ENCODE peak calls at places on chromosomes 4 and X, in six cellular contexts. Q is H9, P is IMR-90, M is neuronal stem cell, O is mesendoderm, V is mesenchymal stem cell. K is an unnamed sample.

GRCh38 chrX:9899640-9900075 is 67.5 kb upstream of the CLDN34 start:
- DNase-seq in Q (no peak), P (peak; percentile 91), M (peak; percentile 31), O (no peak), V (peak; percentile 62), K (no peak)

GRCh38 chr4:81807927-81808672 is 336.4 kb upstream of the RASGEF1B start:
- DNase-seq in Q (no peak), P (no peak), M (no peak), O (peak; percentile 9), V (no peak), K (no peak)

GRCh38 chr4:552059-552458 is 24.0 kb downstream of the TMEM271 start:
- DNase-seq in Q (no peak), P (no peak), M (no peak), O (no peak), V (no peak), K (no peak)

GRCh38 chrX:102899940-102900916 is 36.8 kb upstream of the RAB40AL start:
- DNase-seq in Q (peak; percentile 67), P (peak; percentile 74), M (peak; percentile 63), O (peak; percentile 72), V (peak; percentile 76), K (peak; percentile 42)

GRCh38 chr4:52160859-52161258 is 109.8 kb downstream of the SPATA18 start:
- DNase-seq in Q (no peak), P (no peak), M (no peak), O (no peak), V (no peak), K (no peak)

GRCh38 chr4:118814901-118815300 is 21.0 kb downstream of the SEC24D start:
- DNase-seq in Q (no peak), P (no peak), M (no peak), O (no peak), V (no peak), K (no peak)

GRCh38 chrX:23644744-23645143 is 22.5 kb upstream of the PRDX4 start:
- DNase-seq in Q (no peak), P (no peak), M (no peak), O (no peak), V (no peak), K (no peak)

GRCh38 chr4:74625981-74626380 is 168.3 kb downstream of the BTC start:
- DNase-seq in Q (no peak), P (no peak), M (no peak), O (no peak), V (peak; percentile 17), K (no peak)

GRCh38 chr4:147828361-147828760 is 96.5 kb downstream of the ARHGAP10 start:
- DNase-seq in Q (no peak), P (peak; percentile 56), M (no peak), O (no peak), V (peak; percentile 73), K (peak; percentile 63)

GRCh38 chr4:4607336-4608213 is 65.7 kb upstream of the STX18 start:
- DNase-seq in Q (no peak), P (no peak), M (no peak), O (no peak), V (no peak), K (no peak)

GRCh38 chr4:152385551-152385950 is 150.3 kb downstream of the FBXW7 start:
- DNase-seq in Q (no peak), P (peak; percentile 31), M (no peak), O (no peak), V (peak; percentile 33), K (no peak)

GRCh38 chrX:6226053-6226645 is 2.5 kb downstream of the NLGN4X start:
- DNase-seq in Q (peak; percentile 41), P (no peak), M (peak; percentile 33), O (peak; percentile 71), V (peak; percentile 0), K (peak; percentile 3)

GRCh38 chr4:41203169-41203568 is 11.2 kb downstream of the APBB2 start:
- DNase-seq in Q (no peak), P (peak; percentile 63), M (no peak), O (no peak), V (no peak), K (no peak)

GRCh38 chr4:7812921-7813320 is 126.7 kb downstream of the AFAP1 start:
- DNase-seq in Q (no peak), P (no peak), M (no peak), O (no peak), V (no peak), K (no peak)
- H3K23ac ChIP-seq in Q (no peak overlapping the region), P (peak overlapping the region; percentile 23), M (no peak overlapping the region), O (no peak overlapping the region), V (no peak overlapping the region), K (no peak overlapping the region)

GRCh38 chr4:56907489-56908205 is at the start of gene REST:
- DNase-seq in Q (peak; percentile 97), P (peak; percentile 52), M (peak; percentile 83), O (peak; percentile 87), V (peak; percentile 70), K (peak; percentile 89)

GRCh38 chr4:56906534-56906933 is 1.2 kb upstream of the REST start:
- DNase-seq in Q (no peak), P (no peak), M (peak; percentile 9), O (no peak), V (peak; percentile 25), K (no peak)

GRCh38 chr4:56909083-56909981 is 1.6 kb downstream of the REST start:
- DNase-seq in Q (peak; percentile 46), P (peak; percentile 52), M (peak; percentile 58), O (peak; percentile 75), V (peak; percentile 70), K (peak; percentile 76)

GRCh38 chr4:56908206-56909082 is 744 bp downstream of the REST start:
- DNase-seq in Q (peak; percentile 87), P (peak; percentile 68), M (peak; percentile 83), O (peak; percentile 93), V (peak; percentile 83), K (peak; percentile 77)

DNA sequence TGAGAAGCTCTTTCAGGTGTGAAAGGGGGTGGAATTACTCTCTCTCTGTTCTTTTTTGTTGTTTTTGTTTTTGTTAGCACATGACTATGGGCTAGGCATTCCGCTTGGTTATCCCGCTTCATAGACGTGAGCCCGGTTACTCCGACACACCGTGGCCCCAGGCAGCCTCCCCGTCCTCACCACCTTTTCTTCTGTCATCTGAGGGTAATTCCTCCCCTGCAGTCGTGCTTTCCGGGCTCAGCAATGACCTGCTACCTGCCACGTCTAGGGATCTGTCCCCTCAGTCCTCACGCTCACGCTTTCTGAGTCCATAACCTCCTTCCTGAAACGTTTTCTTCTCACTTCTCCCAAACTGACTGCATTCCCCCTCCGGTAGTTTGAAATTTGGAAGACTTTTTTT is 691 bp upstream of the REST start:
- DNase-seq in Q (peak; percentile 63), P (no peak), M (no peak), O (peak; percentile 55), V (no peak), K (peak; percentile 15)
- H3K9ac ChIP-seq in Q (no peak overlapping the region), P (no peak overlapping the region), M (no peak overlapping the region), O (peak overlapping the region; percentile 39), V (peak overlapping the region; percentile 64), K (peak overlapping the region; percentile 44)

GRCh38 chr4:108213308-108213707 is 44.6 kb upstream of the LEF1 start:
- DNase-seq in Q (no peak), P (no peak), M (peak; percentile 12), O (no peak), V (no peak), K (no peak)
- H3K23ac ChIP-seq in Q (no peak overlapping the region), P (no peak overlapping the region), M (no peak overlapping the region), O (no peak overlapping the region), V (no peak overlapping the region), K (no peak overlapping the region)

DNA sequence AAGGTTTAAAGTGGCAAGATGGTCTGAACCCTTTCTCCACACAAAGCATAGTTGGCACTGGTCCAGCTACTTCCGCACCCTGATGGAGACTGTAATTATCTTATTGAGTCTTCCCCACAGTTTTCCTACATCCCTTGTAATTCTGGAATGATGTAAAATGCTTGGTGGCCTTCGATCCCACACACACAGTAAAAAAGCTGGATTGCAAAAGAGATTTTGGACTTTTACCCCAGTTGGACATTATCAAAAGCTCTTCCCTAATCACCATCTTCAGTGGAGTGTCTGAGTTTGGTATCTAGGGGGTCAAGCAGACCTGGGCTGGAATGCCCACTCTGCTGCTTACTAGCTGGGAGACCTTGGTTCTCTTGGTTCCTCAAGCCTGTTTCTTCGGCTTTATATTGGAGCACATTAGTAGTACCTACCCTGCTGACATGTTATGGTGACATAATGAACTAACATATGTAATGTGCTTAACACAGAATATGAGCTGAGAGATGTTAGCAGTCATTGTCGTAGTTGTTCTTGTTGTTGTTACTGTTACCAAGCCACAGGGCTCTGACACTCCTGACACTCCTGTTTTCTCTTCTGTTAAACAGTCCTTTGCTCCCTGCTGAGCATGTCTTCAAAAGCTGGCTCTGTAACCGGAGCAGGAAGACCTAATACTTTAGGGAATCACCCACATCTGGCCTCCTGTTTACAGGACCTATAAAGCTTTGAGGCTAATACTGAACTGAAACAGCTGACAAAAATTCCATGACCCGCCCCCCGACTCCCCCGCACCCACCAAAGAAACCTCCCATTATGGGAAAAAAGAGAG is 4.8 kb downstream of the SRPX2 start:
- DNase-seq in Q (no peak), P (peak; percentile 84), M (no peak), O (peak; percentile 76), V (peak; percentile 96), K (no peak)
- H3K9ac ChIP-seq in Q (no peak overlapping the region), P (peak overlapping the region; percentile 77), M (no peak overlapping the region), O (no peak overlapping the region), V (peak overlapping the region; percentile 94), K (no peak overlapping the region)

GRCh38 chr4:75673027-75673958 is at the start of gene G3BP2:
- DNase-seq in Q (peak; percentile 99), P (peak; percentile 98), M (peak; percentile 97), O (peak; percentile 99), V (peak; percentile 98), K (peak; percentile 98)
- H3K23ac ChIP-seq in Q (no peak within 1 kb of the TSS), P (peak within 1 kb of the TSS; percentile 88), M (peak within 1 kb of the TSS; percentile 50), O (peak within 1 kb of the TSS; percentile 72), V (peak within 1 kb of the TSS; percentile 11), K (no peak within 1 kb of the TSS)

GRCh38 chrX:70088281-70088680 is 26.0 kb downstream of the OTUD6A start:
- DNase-seq in Q (no peak), P (peak; percentile 29), M (no peak), O (no peak), V (no peak), K (no peak)
- H3K9ac ChIP-seq in Q (no peak overlapping the region), P (no peak overlapping the region), M (no peak overlapping the region), O (no peak overlapping the region), V (no peak overlapping the region), K (no peak overlapping the region)

DNA sequence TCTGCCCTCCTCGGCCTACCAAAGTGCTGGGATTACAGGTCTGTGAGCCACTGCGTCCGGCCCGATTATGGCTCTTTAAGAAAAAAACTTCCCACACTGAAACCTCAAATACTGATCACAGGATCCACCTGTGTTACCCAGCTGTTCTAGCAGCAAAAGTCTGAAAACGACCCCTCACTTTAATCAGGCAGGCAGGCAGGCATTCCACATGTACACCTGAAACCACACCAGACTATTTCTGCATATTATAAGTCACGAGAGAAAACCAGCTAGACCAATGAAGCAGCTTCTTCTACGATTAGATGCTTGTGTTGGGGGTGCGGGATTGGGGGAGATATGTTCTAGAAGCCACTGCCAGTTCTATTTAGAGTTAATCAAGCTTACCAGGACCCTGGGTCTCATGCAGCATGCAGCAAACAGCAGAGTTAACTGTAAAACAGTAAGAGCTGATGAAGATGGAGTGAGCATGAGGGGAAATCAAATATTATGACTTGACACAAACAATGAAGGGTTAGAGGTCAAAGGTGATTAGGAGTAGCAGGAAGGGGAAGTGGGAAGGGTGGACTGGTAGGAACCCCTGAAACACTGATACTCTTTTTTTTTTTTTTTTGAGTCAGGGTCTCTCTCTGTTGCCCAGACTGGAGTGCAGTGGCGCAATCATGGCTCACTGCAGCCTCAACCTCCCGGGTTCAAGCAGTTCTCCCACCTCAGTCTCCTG is 18.9 kb upstream of the NKRF start:
- DNase-seq in Q (no peak), P (no peak), M (no peak), O (no peak), V (no peak), K (no peak)
- H3K23ac ChIP-seq in Q (no peak overlapping the region), P (no peak overlapping the region), M (no peak overlapping the region), O (no peak overlapping the region), V (no peak overlapping the region), K (no peak overlapping the region)

K was measured in trophoblast cell.